ENCODE peak calls at places on chromosomes 11 and 22, in six cellular contexts. One of them, this sample, is unnamed.

GRCh38 chr11:67022341-67022933 is 497 bp upstream of the SYT12 start:
- DNase-seq in A549: peak; percentile 45
- DNase-seq in K562: no peak
- DNase-seq in GM12878: no peak
- DNase-seq in endothelial cell of umbilical vein: no peak
- DNase-seq in HepG2: no peak
- DNase-seq in this sample: peak; percentile 20

GRCh38 chr11:111514216-111515031 is at the start of gene HOATZ:
- DNase-seq in GM12878: no peak
- DNase-seq in A549: no peak
- DNase-seq in endothelial cell of umbilical vein: no peak
- DNase-seq in HepG2: no peak
- DNase-seq in K562: peak; percentile 22
- DNase-seq in this sample: no peak

GRCh38 chr11:69006816-69007215 is 6.2 kb downstream of the MRGPRF start:
- DNase-seq in endothelial cell of umbilical vein: no peak
- DNase-seq in HepG2: no peak
- DNase-seq in GM12878: no peak
- DNase-seq in K562: no peak
- DNase-seq in A549: no peak
- DNase-seq in this sample: no peak

GRCh38 chr11:33376331-33377099 is 119.3 kb downstream of the HIPK3 start:
- DNase-seq in A549: no peak
- DNase-seq in endothelial cell of umbilical vein: no peak
- DNase-seq in HepG2: no peak
- DNase-seq in GM12878: no peak
- DNase-seq in K562: no peak
- DNase-seq in this sample: no peak

GRCh38 chr11:131025421-131026126 is 109.3 kb upstream of the SNX19 start:
- DNase-seq in GM12878: peak; percentile 28
- DNase-seq in A549: no peak
- DNase-seq in K562: no peak
- DNase-seq in endothelial cell of umbilical vein: no peak
- DNase-seq in HepG2: no peak
- DNase-seq in this sample: no peak

GRCh38 chr11:76799061-76799804 is 16.1 kb downstream of the TSKU start:
- DNase-seq in GM12878: no peak
- DNase-seq in HepG2: peak; percentile 81
- DNase-seq in A549: peak; percentile 89
- DNase-seq in K562: peak; percentile 88
- DNase-seq in endothelial cell of umbilical vein: peak; percentile 62
- DNase-seq in this sample: peak; percentile 87

GRCh38 chr22:47012589-47013365 is 250.3 kb downstream of the TBC1D22A start:
- DNase-seq in A549: no peak
- DNase-seq in K562: peak; percentile 4
- DNase-seq in endothelial cell of umbilical vein: no peak
- DNase-seq in GM12878: no peak
- DNase-seq in HepG2: peak; percentile 15
- DNase-seq in this sample: no peak

GRCh38 chr11:86459682-86460460 is 85.2 kb downstream of the CCDC81 start:
- DNase-seq in A549: peak; percentile 74
- DNase-seq in GM12878: no peak
- DNase-seq in HepG2: peak; percentile 49
- DNase-seq in endothelial cell of umbilical vein: peak; percentile 99
- DNase-seq in K562: no peak
- DNase-seq in this sample: no peak

GRCh38 chr22:49086606-49087157 is 741.0 kb downstream of the BRD1 start:
- DNase-seq in K562: no peak
- DNase-seq in HepG2: no peak
- DNase-seq in endothelial cell of umbilical vein: no peak
- DNase-seq in A549: no peak
- DNase-seq in GM12878: no peak
- DNase-seq in this sample: no peak

GRCh38 chr11:8973121-8973520 is 8.9 kb upstream of the TMEM9B start:
- DNase-seq in K562: no peak
- DNase-seq in endothelial cell of umbilical vein: no peak
- DNase-seq in A549: no peak
- DNase-seq in HepG2: no peak
- DNase-seq in GM12878: no peak
- DNase-seq in this sample: no peak

GRCh38 chr11:106875013-106875412 is 143.3 kb downstream of the GUCY1A2 start:
- DNase-seq in GM12878: no peak
- DNase-seq in A549: no peak
- DNase-seq in endothelial cell of umbilical vein: no peak
- DNase-seq in K562: no peak
- DNase-seq in HepG2: no peak
- DNase-seq in this sample: no peak

GRCh38 chr11:130157111-130157510 is 2.5 kb upstream of the ST14 start:
- DNase-seq in GM12878: no peak
- DNase-seq in K562: peak; percentile 23
- DNase-seq in A549: no peak
- DNase-seq in HepG2: no peak
- DNase-seq in endothelial cell of umbilical vein: no peak
- DNase-seq in this sample: peak; percentile 66

GRCh38 chr11:75270896-75271415 is 30.4 kb downstream of the TPBGL start:
- DNase-seq in endothelial cell of umbilical vein: peak; percentile 23
- DNase-seq in K562: peak; percentile 28
- DNase-seq in HepG2: no peak
- DNase-seq in GM12878: no peak
- DNase-seq in A549: peak; percentile 37
- DNase-seq in this sample: peak; percentile 48

GRCh38 chr22:38868886-38869381 is 3.1 kb downstream of the CBX6 start:
- DNase-seq in A549: peak; percentile 65
- DNase-seq in GM12878: no peak
- DNase-seq in HepG2: peak; percentile 64
- DNase-seq in K562: peak; percentile 77
- DNase-seq in endothelial cell of umbilical vein: peak; percentile 58
- DNase-seq in this sample: peak; percentile 78

GRCh38 chr11:20658135-20658534 is 11.3 kb upstream of the NELL1 start:
- DNase-seq in GM12878: no peak
- DNase-seq in HepG2: no peak
- DNase-seq in K562: no peak
- DNase-seq in endothelial cell of umbilical vein: no peak
- DNase-seq in A549: no peak
- DNase-seq in this sample: no peak

GRCh38 chr22:19765477-19766234 is 5.1 kb downstream of the TBX1 start:
- DNase-seq in K562: peak; percentile 64
- DNase-seq in endothelial cell of umbilical vein: no peak
- DNase-seq in A549: no peak
- DNase-seq in HepG2: no peak
- DNase-seq in GM12878: no peak
- DNase-seq in this sample: peak; percentile 83

GRCh38 chr11:59617876-59618275 is 2.3 kb upstream of the OSBP start:
- DNase-seq in K562: no peak
- DNase-seq in GM12878: no peak
- DNase-seq in HepG2: no peak
- DNase-seq in endothelial cell of umbilical vein: no peak
- DNase-seq in A549: no peak
- DNase-seq in this sample: no peak

GRCh38 chr11:40732107-40732506 is 727.3 kb downstream of the LRRC4C start:
- DNase-seq in HepG2: no peak
- DNase-seq in A549: no peak
- DNase-seq in GM12878: no peak
- DNase-seq in K562: no peak
- DNase-seq in endothelial cell of umbilical vein: no peak
- DNase-seq in this sample: no peak

GRCh38 chr11:102214623-102215022 is 102.7 kb upstream of the BIRC3 start:
- DNase-seq in endothelial cell of umbilical vein: no peak
- DNase-seq in A549: no peak
- DNase-seq in GM12878: no peak
- DNase-seq in K562: no peak
- DNase-seq in HepG2: no peak
- DNase-seq in this sample: no peak

GRCh38 chr11:116792144-116792868 is 627 bp upstream of the APOA5 start:
- DNase-seq in endothelial cell of umbilical vein: no peak
- DNase-seq in A549: no peak
- DNase-seq in GM12878: no peak
- DNase-seq in K562: no peak
- DNase-seq in HepG2: peak; percentile 63
- DNase-seq in this sample: no peak

GRCh38 chr11:116793476-116794096 is 1.9 kb upstream of the APOA5 start:
- DNase-seq in GM12878: no peak
- DNase-seq in endothelial cell of umbilical vein: no peak
- DNase-seq in HepG2: no peak
- DNase-seq in A549: peak; percentile 23
- DNase-seq in K562: no peak
- DNase-seq in this sample: peak; percentile 50

GRCh38 chr11:116791813-116792143 is at the start of gene APOA5:
- DNase-seq in HepG2: no peak
- DNase-seq in K562: no peak
- DNase-seq in endothelial cell of umbilical vein: no peak
- DNase-seq in A549: no peak
- DNase-seq in GM12878: no peak
- DNase-seq in this sample: no peak

GRCh38 chr11:116791002-116791812 is 472 bp downstream of the APOA5 start:
- DNase-seq in K562: peak; percentile 84
- DNase-seq in endothelial cell of umbilical vein: peak; percentile 65
- DNase-seq in GM12878: no peak
- DNase-seq in HepG2: peak; percentile 73
- DNase-seq in A549: peak; percentile 49
- DNase-seq in this sample: peak; percentile 83

GRCh38 chr11:116792869-116793475 is 1.3 kb upstream of the APOA5 start:
- DNase-seq in endothelial cell of umbilical vein: no peak
- DNase-seq in K562: no peak
- DNase-seq in A549: no peak
- DNase-seq in GM12878: no peak
- DNase-seq in HepG2: no peak
- DNase-seq in this sample: no peak
- TF ChIP-seq MYC in endothelial cell of umbilical vein: no peak
- TF ChIP-seq MYC in K562: no peak
- TF ChIP-seq MYC in A549: no peak
- TF ChIP-seq MYC in GM12878: no peak
- TF ChIP-seq MYC in HepG2: no peak
- TF ChIP-seq MYC in this sample: no peak

GRCh38 chr22:44580176-44580575 is 82.1 kb upstream of the RTL6 start:
- DNase-seq in K562: no peak
- DNase-seq in GM12878: no peak
- DNase-seq in A549: no peak
- DNase-seq in endothelial cell of umbilical vein: no peak
- DNase-seq in HepG2: no peak
- DNase-seq in this sample: no peak
- TF ChIP-seq POLR2A in K562: no peak
- TF ChIP-seq POLR2A in GM12878: no peak
- TF ChIP-seq POLR2A in A549: no peak
- TF ChIP-seq POLR2A in endothelial cell of umbilical vein: no peak
- TF ChIP-seq POLR2A in HepG2: no peak
- TF ChIP-seq POLR2A in this sample: no peak

GRCh38 chr11:27466363-27466762 is 6.2 kb downstream of the LGR4 start:
- DNase-seq in GM12878: no peak
- DNase-seq in HepG2: no peak
- DNase-seq in K562: no peak
- DNase-seq in endothelial cell of umbilical vein: no peak
- DNase-seq in A549: no peak
- DNase-seq in this sample: no peak

GRCh38 chr11:27467181-27467913 is 5.2 kb downstream of the LGR4 start:
- DNase-seq in GM12878: no peak
- DNase-seq in A549: peak; percentile 46
- DNase-seq in endothelial cell of umbilical vein: no peak
- DNase-seq in K562: no peak
- DNase-seq in HepG2: peak; percentile 86
- DNase-seq in this sample: no peak

GRCh38 chr11:27468643-27469332 is 3.8 kb downstream of the LGR4 start:
- DNase-seq in endothelial cell of umbilical vein: no peak
- DNase-seq in K562: no peak
- DNase-seq in GM12878: no peak
- DNase-seq in A549: peak; percentile 49
- DNase-seq in HepG2: no peak
- DNase-seq in this sample: peak; percentile 22

GRCh38 chr11:27469333-27469680 is 3.3 kb downstream of the LGR4 start:
- DNase-seq in GM12878: no peak
- DNase-seq in K562: no peak
- DNase-seq in A549: no peak
- DNase-seq in endothelial cell of umbilical vein: no peak
- DNase-seq in HepG2: no peak
- DNase-seq in this sample: no peak

DNA sequence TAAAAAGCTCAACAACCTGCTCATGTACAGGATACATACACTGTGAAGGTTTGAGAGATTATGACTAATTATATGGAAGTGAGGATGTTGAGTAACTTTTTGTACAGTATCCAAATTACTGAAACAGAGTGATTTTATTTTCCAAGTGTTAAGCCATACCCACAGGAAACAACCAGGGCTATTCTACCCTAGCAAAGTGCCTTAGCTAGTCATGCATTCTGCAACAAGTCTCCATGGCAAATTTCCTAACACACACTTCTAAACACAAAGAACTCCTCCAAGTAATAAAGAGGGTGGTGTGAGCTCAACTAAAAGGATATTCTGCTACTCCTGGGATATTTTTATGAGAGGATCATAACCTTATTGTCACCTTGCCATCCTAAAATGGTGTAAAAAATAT is 4.4 kb downstream of the LGR4 start:
- DNase-seq in A549: peak; percentile 58
- DNase-seq in endothelial cell of umbilical vein: peak; percentile 81
- DNase-seq in GM12878: no peak
- DNase-seq in K562: no peak
- DNase-seq in HepG2: no peak
- DNase-seq in this sample: peak; percentile 38
- H3K4me3 ChIP-seq in A549: peak overlapping the region; percentile 89
- H3K4me3 ChIP-seq in endothelial cell of umbilical vein: no peak overlapping the region
- H3K4me3 ChIP-seq in GM12878: no peak overlapping the region
- H3K4me3 ChIP-seq in K562: no peak overlapping the region
- H3K4me3 ChIP-seq in HepG2: peak overlapping the region; percentile 92
- H3K4me3 ChIP-seq in this sample: no peak overlapping the region

GRCh38 chr11:45089845-45090499 is 56.5 kb upstream of the PRDM11 start:
- DNase-seq in A549: peak; percentile 60
- DNase-seq in GM12878: no peak
- DNase-seq in K562: no peak
- DNase-seq in endothelial cell of umbilical vein: no peak
- DNase-seq in HepG2: no peak
- DNase-seq in this sample: peak; percentile 88

GRCh38 chr11:45087301-45087700 is 59.1 kb upstream of the PRDM11 start:
- DNase-seq in GM12878: no peak
- DNase-seq in HepG2: no peak
- DNase-seq in endothelial cell of umbilical vein: no peak
- DNase-seq in K562: no peak
- DNase-seq in A549: no peak
- DNase-seq in this sample: peak; percentile 98

GRCh38 chr11:45090607-45091006 is 55.8 kb upstream of the PRDM11 start:
- DNase-seq in HepG2: no peak
- DNase-seq in A549: no peak
- DNase-seq in K562: no peak
- DNase-seq in GM12878: no peak
- DNase-seq in endothelial cell of umbilical vein: no peak
- DNase-seq in this sample: no peak

GRCh38 chr11:45087761-45088160 is 58.7 kb upstream of the PRDM11 start:
- DNase-seq in HepG2: no peak
- DNase-seq in endothelial cell of umbilical vein: no peak
- DNase-seq in GM12878: no peak
- DNase-seq in A549: no peak
- DNase-seq in K562: no peak
- DNase-seq in this sample: peak; percentile 68

DNA sequence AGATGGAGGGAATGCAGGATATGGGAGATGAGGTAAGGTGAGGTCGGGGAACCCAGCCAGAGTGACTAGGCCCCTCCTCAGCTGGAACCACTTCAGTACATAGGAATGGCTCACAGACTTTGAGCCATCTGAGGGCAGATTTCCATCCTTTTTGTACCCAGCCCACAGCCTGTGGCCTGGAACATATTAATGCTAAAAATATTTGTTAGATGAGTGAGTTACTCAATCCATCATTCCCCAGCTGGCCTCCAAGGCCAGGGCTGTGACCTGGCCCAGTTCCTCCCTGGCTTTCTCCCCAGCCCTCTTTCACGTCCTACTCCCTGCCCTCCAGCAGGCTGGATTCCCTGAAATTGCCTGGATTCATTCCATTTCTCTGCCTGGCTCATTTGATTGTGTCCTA is 57.2 kb upstream of the PRDM11 start:
- DNase-seq in K562: no peak
- DNase-seq in GM12878: no peak
- DNase-seq in A549: peak; percentile 43
- DNase-seq in endothelial cell of umbilical vein: peak; percentile 14
- DNase-seq in HepG2: no peak
- DNase-seq in this sample: no peak
- TF ChIP-seq MYC in K562: no peak
- TF ChIP-seq MYC in GM12878: no peak
- TF ChIP-seq MYC in A549: no peak
- TF ChIP-seq MYC in endothelial cell of umbilical vein: no peak
- TF ChIP-seq MYC in HepG2: no peak
- TF ChIP-seq MYC in this sample: no peak